ENCODE peak calls at places on chromosome 11, in seven cellular contexts. T is CD8-positive, alpha-beta T cell; I is uterus; R is left ventricle myocardium inferior; Y is GM06990; K is breast epithelium; F is tibial artery. Z is an unnamed sample.

GRCh38 chr11:20110908-20111669 is 49.2 kb downstream of the DBX1 start:
- DNase-seq in T (peak), I (no peak), R (no peak), Y (peak), K (peak), F (no peak), Z (peak)

GRCh38 chr11:78063440-78064181 is at the start of gene THRSP:
- DNase-seq in T (no peak), I (peak), R (no peak), Y (no peak), K (no peak), F (no peak), Z (no peak)

GRCh38 chr11:67415501-67416304 is at the start of gene CARNS1:
- DNase-seq in T (no peak), I (no peak), R (no peak), Y (no peak), K (no peak), F (no peak), Z (no peak)

GRCh38 chr11:92738281-92738680 is 231.2 kb upstream of the MTNR1B start:
- DNase-seq in T (no peak), I (no peak), R (no peak), Y (no peak), K (no peak), F (no peak), Z (no peak)

GRCh38 chr11:70414341-70415100 is 16.2 kb downstream of the CTTN start:
- DNase-seq in T (no peak), I (no peak), R (no peak), Y (no peak), K (no peak), F (no peak), Z (no peak)

GRCh38 chr11:105052487-105052886 is 7.4 kb upstream of the CARD16 start:
- DNase-seq in T (no peak), I (no peak), R (no peak), Y (no peak), K (no peak), F (no peak), Z (no peak)

GRCh38 chr11:130146797-130147196 is 12.8 kb upstream of the ST14 start:
- DNase-seq in T (no peak), I (no peak), R (no peak), Y (no peak), K (peak), F (peak), Z (no peak)

GRCh38 chr11:66864172-66864901 is 7.5 kb downstream of the LRFN4 start:
- DNase-seq in T (no peak), I (no peak), R (no peak), Y (no peak), K (no peak), F (no peak), Z (peak)

GRCh38 chr11:70074701-70075100 is 3.4 kb upstream of the ANO1 start:
- DNase-seq in T (no peak), I (no peak), R (no peak), Y (no peak), K (peak), F (no peak), Z (no peak)

GRCh38 chr11:68258363-68258765 is 13.4 kb downstream of the C11orf24 start:
- DNase-seq in T (no peak), I (no peak), R (no peak), Y (no peak), K (no peak), F (no peak), Z (no peak)

GRCh38 chr11:74754507-74755255 is 6.0 kb downstream of the RNF169 start:
- DNase-seq in T (no peak), I (no peak), R (no peak), Y (no peak), K (no peak), F (no peak), Z (no peak)

GRCh38 chr11:73240190-73240781 is 22.2 kb downstream of the P2RY2 start:
- DNase-seq in T (no peak), I (peak), R (peak), Y (no peak), K (no peak), F (no peak), Z (no peak)

GRCh38 chr11:57427692-57428082 is 766 bp upstream of the SLC43A3 start:
- DNase-seq in T (no peak), I (peak), R (peak), Y (no peak), K (peak), F (peak), Z (no peak)

GRCh38 chr11:3014314-3014938 is 22.3 kb upstream of the NAP1L4 start:
- DNase-seq in T (peak), I (no peak), R (no peak), Y (no peak), K (no peak), F (no peak), Z (no peak)

GRCh38 chr11:4826425-4826824 is 5.3 kb downstream of the OR51F2 start:
- DNase-seq in T (no peak), I (no peak), R (no peak), Y (no peak), K (no peak), F (no peak), Z (no peak)

GRCh38 chr11:70078796-70079616 is 889 bp downstream of the ANO1 start:
- DNase-seq in T (no peak), I (no peak), R (no peak), Y (no peak), K (no peak), F (peak), Z (no peak)

GRCh38 chr11:10319691-10320090 is 14.8 kb downstream of the ADM start:
- DNase-seq in T (no peak), I (no peak), R (no peak), Y (no peak), K (no peak), F (no peak), Z (no peak)

GRCh38 chr11:1570896-1571759 is 943 bp downstream of the DUSP8 start:
- DNase-seq in T (no peak), I (peak), R (no peak), Y (no peak), K (peak), F (no peak), Z (peak)

GRCh38 chr11:126510621-126511370 is 155.3 kb downstream of the ST3GAL4 start:
- DNase-seq in T (no peak), I (no peak), R (no peak), Y (no peak), K (no peak), F (no peak), Z (no peak)

GRCh38 chr11:12087075-12087775 is 23.2 kb upstream of the MICAL2 start:
- DNase-seq in T (no peak), I (no peak), R (no peak), Y (no peak), K (no peak), F (peak), Z (no peak)

DNA sequence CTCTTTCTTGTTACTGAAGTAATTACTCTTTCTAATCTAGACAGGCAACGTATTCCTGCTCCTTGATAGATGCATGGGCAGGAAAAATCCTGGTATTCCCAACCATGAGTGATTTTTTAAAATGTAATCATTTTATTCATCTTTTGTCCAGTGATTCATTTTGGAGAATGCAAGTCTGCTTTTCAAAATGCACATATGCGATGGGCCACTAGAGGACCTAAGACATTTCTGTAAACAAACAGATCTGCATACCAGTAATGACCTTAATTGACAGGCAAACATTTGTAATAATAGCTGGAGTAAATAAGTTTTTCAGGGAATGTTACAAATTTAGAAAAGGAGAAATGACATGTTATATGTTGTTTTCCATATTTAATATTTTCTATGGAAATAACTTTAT is 1167.6 kb downstream of the JRKL start:
- DNase-seq in T (no peak), I (no peak), R (no peak), Y (no peak), K (no peak), F (no peak), Z (no peak)
- TF ChIP-seq CTCF in T (no peak), I (no peak), R (peak), Y (no peak), K (no peak), F (no peak), Z (no peak)

GRCh38 chr11:123475478-123475877 is 45.4 kb downstream of the GRAMD1B start:
- DNase-seq in T (no peak), I (no peak), R (no peak), Y (no peak), K (no peak), F (no peak), Z (no peak)
- TF ChIP-seq CTCF in T (no peak), I (no peak), R (peak), Y (peak), K (no peak), F (no peak), Z (peak)

GRCh38 chr11:64100782-64101358 is 65.0 kb downstream of the MACROD1 start:
- DNase-seq in T (no peak), I (no peak), R (no peak), Y (no peak), K (no peak), F (no peak), Z (no peak)

GRCh38 chr11:64102005-64102738 is 63.7 kb downstream of the MACROD1 start:
- DNase-seq in T (no peak), I (no peak), R (no peak), Y (no peak), K (no peak), F (no peak), Z (no peak)

GRCh38 chr11:64101461-64101860 is 64.5 kb downstream of the MACROD1 start:
- DNase-seq in T (no peak), I (peak), R (no peak), Y (no peak), K (no peak), F (no peak), Z (no peak)

GRCh38 chr11:64099436-64099835 is 63.7 kb downstream of the FLRT1 start:
- DNase-seq in T (no peak), I (no peak), R (no peak), Y (no peak), K (no peak), F (no peak), Z (no peak)

DNA sequence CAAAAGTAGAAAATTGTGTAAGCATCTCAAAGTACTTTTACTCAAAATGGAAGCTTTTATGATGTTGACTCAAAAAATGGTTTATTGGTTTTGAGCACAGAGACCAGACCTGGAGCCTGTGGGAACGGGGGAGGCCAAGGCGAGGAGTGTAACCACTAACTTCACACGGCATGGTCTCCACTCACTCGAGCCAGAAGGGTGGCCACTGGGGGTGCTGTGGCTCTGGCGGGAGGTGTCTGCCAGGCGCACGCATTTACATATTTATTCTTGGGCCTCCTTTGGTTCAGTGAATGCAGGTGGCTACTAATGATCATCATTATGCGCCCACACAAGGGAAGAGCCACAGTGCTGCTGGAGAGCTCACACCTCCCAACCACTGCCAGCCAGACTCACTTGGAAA is 64.6 kb downstream of the FLRT1 start:
- DNase-seq in T (no peak), I (no peak), R (no peak), Y (peak), K (no peak), F (no peak), Z (no peak)
- TF ChIP-seq CTCF in T (no peak), I (no peak), R (no peak), Y (peak), K (no peak), F (no peak), Z (no peak)

GRCh38 chr11:82174610-82175009 is 559.1 kb downstream of the FAM181B start:
- DNase-seq in T (no peak), I (no peak), R (no peak), Y (no peak), K (no peak), F (no peak), Z (no peak)
- TF ChIP-seq CTCF in T (no peak), I (no peak), R (peak), Y (peak), K (no peak), F (no peak), Z (peak)

DNA sequence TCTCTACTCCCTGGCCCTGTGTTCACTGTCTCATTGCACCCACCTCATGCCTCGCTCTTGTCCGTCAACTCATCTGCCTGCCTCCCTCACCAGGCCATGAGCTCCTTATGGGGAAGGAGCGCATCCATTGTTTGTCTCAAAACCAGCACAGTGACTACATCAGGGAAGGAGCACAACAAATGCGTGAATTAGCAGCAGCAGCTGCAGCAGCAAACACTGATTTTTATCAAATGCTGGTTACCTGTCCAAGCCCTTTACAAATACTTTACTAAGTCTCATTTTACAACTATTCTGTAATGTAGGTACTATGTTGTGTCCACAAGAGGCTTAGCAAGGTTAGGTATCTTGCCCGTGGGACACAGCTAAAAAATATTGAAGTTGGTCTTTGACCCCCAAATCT is 85.9 kb upstream of the PLET1 start:
- DNase-seq in T (no peak), I (no peak), R (no peak), Y (no peak), K (no peak), F (no peak), Z (no peak)
- TF ChIP-seq CTCF in T (no peak), I (no peak), R (no peak), Y (no peak), K (no peak), F (no peak), Z (no peak)

GRCh38 chr11:50178732-50179131 is 146.1 kb downstream of the OR4C45 start:
- DNase-seq in T (no peak), I (no peak), R (no peak), Y (no peak), K (no peak), F (no peak), Z (no peak)

GRCh38 chr11:50170115-50170514 is 137.4 kb downstream of the OR4C45 start:
- DNase-seq in T (no peak), I (no peak), R (no peak), Y (no peak), K (no peak), F (no peak), Z (no peak)

GRCh38 chr11:50169634-50170033 is 137.0 kb downstream of the OR4C45 start:
- DNase-seq in T (no peak), I (no peak), R (no peak), Y (no peak), K (no peak), F (no peak), Z (no peak)

GRCh38 chr11:50174975-50175374 is 142.3 kb downstream of the OR4C45 start:
- DNase-seq in T (no peak), I (no peak), R (no peak), Y (no peak), K (no peak), F (no peak), Z (no peak)

DNA sequence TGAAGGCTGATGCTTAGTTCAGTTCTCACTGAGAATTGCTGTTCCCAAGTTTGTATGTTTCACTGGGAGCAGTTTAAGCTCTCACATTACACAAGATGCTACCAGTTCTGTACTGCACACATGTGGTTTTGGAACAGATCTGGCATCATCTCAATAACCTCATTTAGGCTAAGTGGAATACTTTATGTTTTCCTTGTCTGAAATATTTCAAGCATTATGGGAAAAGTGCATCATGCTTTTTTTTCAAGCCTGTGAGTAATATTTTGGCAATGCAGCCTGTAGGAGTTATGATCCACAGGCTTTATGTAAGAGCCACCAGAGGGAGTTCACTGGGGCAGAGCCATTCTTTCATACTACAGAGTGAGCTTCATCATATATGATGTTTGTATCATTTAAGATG is 141.5 kb downstream of the OR4C45 start:
- DNase-seq in T (no peak), I (no peak), R (no peak), Y (no peak), K (no peak), F (no peak), Z (no peak)
- TF ChIP-seq CTCF in T (no peak), I (no peak), R (peak), Y (no peak), K (no peak), F (no peak), Z (no peak)

DNA sequence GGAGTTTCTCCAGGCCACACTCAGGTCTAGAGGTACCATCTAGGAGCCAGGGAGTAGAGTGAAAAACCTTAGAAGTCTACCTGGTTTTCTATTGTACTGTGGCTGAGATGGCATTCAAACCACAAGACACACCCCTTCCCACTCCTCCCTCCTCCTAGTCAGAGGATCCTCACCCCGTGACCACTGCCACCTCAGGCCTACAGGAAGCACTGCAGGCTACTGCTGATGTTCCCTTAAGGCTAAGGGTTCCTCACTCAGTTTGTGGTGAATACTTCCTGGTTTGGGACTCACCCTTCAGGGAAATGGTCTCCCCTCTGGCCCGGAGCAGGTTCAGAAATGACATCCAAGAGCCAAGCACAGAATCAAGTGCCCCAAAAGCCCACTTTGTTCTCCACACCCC is 1293.9 kb downstream of the JRKL start:
- DNase-seq in T (no peak), I (no peak), R (no peak), Y (no peak), K (no peak), F (no peak), Z (no peak)
- TF ChIP-seq CTCF in T (no peak), I (no peak), R (no peak), Y (no peak), K (no peak), F (no peak), Z (no peak)

DNA sequence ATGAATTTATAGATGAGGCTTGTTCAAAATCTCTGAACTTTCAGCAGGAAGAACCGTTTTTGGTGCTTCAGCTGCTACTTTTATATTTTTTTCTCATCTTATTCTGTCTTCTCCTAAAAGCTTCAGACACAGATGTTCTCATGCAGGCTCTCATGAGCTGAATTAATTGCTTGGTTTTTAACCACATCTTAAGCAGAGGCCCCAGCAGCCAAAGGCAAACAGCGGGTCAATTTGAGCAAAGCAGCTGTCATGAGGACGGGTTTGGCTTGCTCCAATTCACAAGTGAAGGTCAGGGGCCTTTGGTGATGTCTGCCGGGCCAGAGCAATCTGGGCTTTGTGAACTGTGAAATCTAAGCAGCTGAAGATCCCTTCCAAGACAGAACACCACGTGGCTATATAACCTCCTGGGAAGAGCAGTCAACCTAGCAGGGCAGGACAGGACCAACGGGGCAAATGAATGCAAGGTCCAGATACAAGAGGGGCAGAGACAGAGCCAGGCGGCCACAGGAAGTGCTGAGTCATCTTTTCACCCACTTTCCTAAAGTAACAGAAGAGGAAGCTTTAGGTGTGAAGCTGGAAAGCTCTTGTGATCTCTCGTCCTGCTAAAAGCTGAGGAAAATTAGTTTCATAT is 187.3 kb upstream of the B3GAT1 start:
- DNase-seq in T (no peak), I (no peak), R (no peak), Y (no peak), K (no peak), F (no peak), Z (no peak)
- TF ChIP-seq CTCF in T (no peak), I (no peak), R (no peak), Y (no peak), K (no peak), F (no peak), Z (no peak)

GRCh38 chr11:47249378-47249715 is 733 bp upstream of the ACP2 start:
- DNase-seq in T (no peak), I (no peak), R (no peak), Y (no peak), K (no peak), F (no peak), Z (no peak)

GRCh38 chr11:47251751-47252150 is 3.1 kb upstream of the ACP2 start:
- DNase-seq in T (no peak), I (no peak), R (no peak), Y (no peak), K (no peak), F (no peak), Z (no peak)

GRCh38 chr11:47247502-47247901 is 1.1 kb downstream of the ACP2 start:
- DNase-seq in T (no peak), I (no peak), R (no peak), Y (no peak), K (no peak), F (no peak), Z (no peak)

GRCh38 chr11:47248304-47248663 is 330 bp downstream of the ACP2 start:
- DNase-seq in T (no peak), I (no peak), R (no peak), Y (no peak), K (no peak), F (no peak), Z (no peak)

GRCh38 chr11:47248664-47249377 is at the start of gene ACP2:
- DNase-seq in T (peak), I (peak), R (peak), Y (peak), K (peak), F (peak), Z (peak)
- TF ChIP-seq CTCF in T (no peak), I (peak), R (peak), Y (peak), K (no peak), F (peak), Z (no peak)

Z was measured in glutamatergic neuron.